ENCODE peak calls at places on chromosome 7, in nine cellular contexts. S is GM12878, X is ovary, K is A549, I is stomach, D is esophagus muscularis mucosa, G is transverse colon, O is HepG2, P is suprapubic skin. T is an unnamed sample.

GRCh38 chr7:10429516-10429915 is 544.2 kb upstream of the PHF14 start:
- DNase-seq in S (no peak), X (no peak), K (no peak), I (no peak), D (no peak), G (no peak), O (no peak), P (no peak), T (no peak)

GRCh38 chr7:43484678-43485355 is 98.1 kb upstream of the STK17A start:
- DNase-seq in S (no peak), X (no peak), K (no peak), I (no peak), D (no peak), G (no peak), O (no peak), P (no peak), T (no peak)

GRCh38 chr7:1223196-1224092 is 9.2 kb upstream of the UNCX start:
- DNase-seq in S (no peak), X (no peak), K (no peak), I (no peak), D (no peak), G (no peak), O (peak; percentile 10), P (no peak), T (no peak)

GRCh38 chr7:103680161-103681144 is 234.4 kb upstream of the SLC26A5 start:
- DNase-seq in S (no peak), X (no peak), K (no peak), I (no peak), D (no peak), G (no peak), O (no peak), P (no peak), T (no peak)

GRCh38 chr7:155798673-155799439 is 13.4 kb downstream of the SHH start:
- DNase-seq in S (no peak), X (no peak), K (no peak), I (no peak), D (no peak), G (no peak), O (no peak), P (no peak), T (no peak)

GRCh38 chr7:116798205-116798730 is 64.1 kb upstream of the CAPZA2 start:
- DNase-seq in S (no peak), X (no peak), K (no peak), I (no peak), D (no peak), G (no peak), O (no peak), P (no peak), T (no peak)

GRCh38 chr7:148110097-148110868 is 480.3 kb upstream of the C7orf33 start:
- DNase-seq in S (no peak), X (no peak), K (no peak), I (peak; percentile 35), D (no peak), G (no peak), O (peak; percentile 33), P (no peak), T (no peak)

GRCh38 chr7:75963383-75963995 is 30.9 kb downstream of the TMEM120A start:
- DNase-seq in S (no peak), X (peak; percentile 46), K (no peak), I (no peak), D (no peak), G (no peak), O (no peak), P (no peak), T (no peak)

GRCh38 chr7:101696-102376 is 90.5 kb upstream of the FAM20C start:
- DNase-seq in S (no peak), X (no peak), K (no peak), I (peak; percentile 19), D (peak; percentile 17), G (no peak), O (no peak), P (no peak), T (no peak)

GRCh38 chr7:117137868-117138267 is 184.6 kb downstream of the ST7 start:
- DNase-seq in S (no peak), X (no peak), K (no peak), I (no peak), D (no peak), G (no peak), O (no peak), P (no peak), T (no peak)

GRCh38 chr7:151808296-151809155 is 68.4 kb downstream of the PRKAG2 start:
- DNase-seq in S (no peak), X (no peak), K (peak; percentile 87), I (peak; percentile 64), D (no peak), G (no peak), O (peak; percentile 66), P (no peak), T (no peak)

GRCh38 chr7:150955519-150956394 is 22.4 kb downstream of the KCNH2 start:
- DNase-seq in S (no peak), X (peak; percentile 85), K (no peak), I (no peak), D (no peak), G (peak; percentile 60), O (no peak), P (no peak), T (no peak)

GRCh38 chr7:38025815-38026214 is 105.4 kb downstream of the EPDR1 start:
- DNase-seq in S (no peak), X (no peak), K (no peak), I (no peak), D (no peak), G (no peak), O (no peak), P (no peak), T (no peak)

DNA sequence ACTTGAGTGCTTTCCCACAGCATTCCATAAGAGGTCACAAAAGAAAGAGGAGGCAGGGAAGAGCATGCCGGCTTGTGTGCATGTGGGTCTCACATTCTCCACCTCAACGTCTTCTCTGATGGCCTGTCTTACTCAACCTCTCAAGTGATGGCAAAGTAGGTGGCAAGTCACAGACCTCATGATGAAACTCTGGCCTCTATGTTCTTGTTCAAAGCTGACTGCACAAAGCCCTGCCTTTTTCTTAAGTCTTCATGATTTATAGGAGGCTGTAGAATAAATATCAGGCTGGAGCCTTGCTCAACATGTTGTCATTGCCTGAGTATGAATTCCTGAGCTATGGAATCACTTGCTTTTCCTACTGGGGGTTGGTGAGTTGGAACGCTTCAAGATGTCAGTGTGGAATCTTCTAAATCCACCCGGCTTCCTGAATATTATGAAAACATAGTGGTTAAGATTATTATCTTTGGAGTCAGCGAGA is 213.6 kb upstream of the INHBA start:
- DNase-seq in S (no peak), X (no peak), K (peak; percentile 10), I (no peak), D (no peak), G (no peak), O (no peak), P (peak; percentile 58), T (no peak)
- TF ChIP-seq EP300 in S (no peak), X (no peak), K (peak; percentile 63), I (no peak), D (no peak), G (no peak), O (no peak), P (no peak), T (no peak)

DNA sequence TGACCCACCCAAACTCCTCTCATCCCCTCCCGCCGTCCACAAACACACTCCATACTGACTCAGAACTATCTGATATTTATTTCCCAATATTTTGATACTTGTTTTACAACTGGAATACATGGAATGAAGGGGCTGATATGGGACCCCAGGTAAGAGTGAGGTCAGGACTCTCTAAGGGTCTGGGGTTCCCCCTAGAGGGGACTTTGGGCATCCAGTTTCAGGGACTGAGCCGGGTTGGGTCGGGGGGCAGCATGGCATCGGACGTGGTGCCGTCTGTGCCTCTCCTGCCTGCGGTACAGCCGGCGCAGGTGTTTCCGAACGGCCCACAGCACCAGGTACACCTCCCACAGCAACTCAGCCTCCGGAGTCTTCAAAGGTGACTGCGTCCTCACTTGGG is 7.5 kb downstream of the SPACDR start:
- DNase-seq in S (no peak), X (no peak), K (no peak), I (no peak), D (no peak), G (no peak), O (no peak), P (no peak), T (no peak)
- TF ChIP-seq CTCF in S (no peak), X (no peak), K (no peak), I (no peak), D (no peak), G (no peak), O (peak; percentile 21), P (no peak), T (no peak)

DNA sequence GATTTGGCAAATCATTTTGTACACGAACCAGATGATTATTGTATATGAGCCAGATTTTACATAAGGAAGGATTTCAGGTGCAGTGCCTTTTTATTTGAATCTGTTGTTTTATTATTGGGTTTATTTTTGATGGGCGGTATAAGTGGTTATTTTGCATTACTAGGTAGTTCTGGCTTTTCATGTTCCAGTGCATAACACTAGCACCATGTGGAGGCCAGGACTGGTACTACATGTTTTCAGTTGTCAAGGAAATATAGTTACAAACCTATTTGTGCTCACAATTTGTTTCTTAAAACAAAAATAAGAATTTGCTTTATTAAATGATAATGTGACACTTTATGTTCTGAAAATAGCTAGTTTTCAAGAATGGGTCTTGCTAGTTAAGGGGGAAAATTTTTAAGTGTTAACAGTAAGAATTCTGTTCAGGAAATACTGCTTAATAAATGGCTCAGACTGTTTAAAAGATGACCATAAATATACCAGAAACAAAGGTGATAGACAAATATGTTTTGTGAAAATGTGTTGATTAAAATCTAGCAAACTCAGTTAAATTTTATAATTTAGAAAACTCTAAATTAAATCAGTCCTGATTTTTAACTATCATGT is 7.1 kb upstream of the SEMA3E start:
- DNase-seq in S (peak; percentile 7), X (no peak), K (peak; percentile 13), I (peak; percentile 37), D (no peak), G (peak; percentile 16), O (peak; percentile 26), P (no peak), T (peak; percentile 55)
- TF ChIP-seq EP300 in S (no peak), X (no peak), K (no peak), I (no peak), D (no peak), G (no peak), O (no peak), P (no peak), T (no peak)

GRCh38 chr7:106466867-106467266 is 182.1 kb upstream of the NAMPT start:
- DNase-seq in S (no peak), X (no peak), K (no peak), I (no peak), D (no peak), G (no peak), O (no peak), P (no peak), T (no peak)

GRCh38 chr7:106465704-106466468 is 181.1 kb upstream of the NAMPT start:
- DNase-seq in S (no peak), X (no peak), K (no peak), I (peak; percentile 68), D (no peak), G (no peak), O (no peak), P (no peak), T (no peak)

GRCh38 chr7:106471021-106471420 is 186.2 kb upstream of the NAMPT start:
- DNase-seq in S (no peak), X (no peak), K (no peak), I (no peak), D (no peak), G (no peak), O (no peak), P (no peak), T (no peak)

GRCh38 chr7:106476751-106477150 is 184.2 kb downstream of the CCDC71L start:
- DNase-seq in S (no peak), X (no peak), K (no peak), I (no peak), D (no peak), G (no peak), O (no peak), P (no peak), T (no peak)

GRCh38 chr7:106471686-106472440 is 187.1 kb upstream of the NAMPT start:
- DNase-seq in S (no peak), X (no peak), K (no peak), I (no peak), D (peak; percentile 17), G (no peak), O (no peak), P (no peak), T (no peak)
- TF ChIP-seq CTCF in S (no peak), X (no peak), K (no peak), I (no peak), D (no peak), G (no peak), O (no peak), P (no peak), T (no peak)